ENCODE peak calls at places on chromosomes 5 and 9, in five cellular contexts. One of them, this sample, is unnamed.

GRCh38 chr5:55699041-55699688 is 13.0 kb downstream of the SLC38A9 start:
- DNase-seq in astrocyte of the spinal cord: no peak
- DNase-seq in CD8-positive, alpha-beta T cell: no peak
- DNase-seq in brain microvascular endothelial cell: no peak
- DNase-seq in GM23248: no peak
- DNase-seq in this sample: no peak

GRCh38 chr9:128203842-128204551 is 818 bp downstream of the DNM1 start:
- DNase-seq in CD8-positive, alpha-beta T cell: no peak
- DNase-seq in brain microvascular endothelial cell: no peak
- DNase-seq in GM23248: peak; percentile 71
- DNase-seq in astrocyte of the spinal cord: peak; percentile 34
- DNase-seq in this sample: no peak

GRCh38 chr9:113793558-113793957 is 82.6 kb upstream of the ZNF618 start:
- DNase-seq in GM23248: no peak
- DNase-seq in astrocyte of the spinal cord: no peak
- DNase-seq in CD8-positive, alpha-beta T cell: no peak
- DNase-seq in brain microvascular endothelial cell: no peak
- DNase-seq in this sample: no peak

GRCh38 chr5:61881821-61882220 is 424.2 kb upstream of the KIF2A start:
- DNase-seq in astrocyte of the spinal cord: peak; percentile 53
- DNase-seq in brain microvascular endothelial cell: peak; percentile 60
- DNase-seq in CD8-positive, alpha-beta T cell: no peak
- DNase-seq in GM23248: peak; percentile 53
- DNase-seq in this sample: no peak

GRCh38 chr9:6829027-6829426 is 71.3 kb downstream of the KDM4C start:
- DNase-seq in brain microvascular endothelial cell: no peak
- DNase-seq in GM23248: peak; percentile 45
- DNase-seq in astrocyte of the spinal cord: no peak
- DNase-seq in CD8-positive, alpha-beta T cell: no peak
- DNase-seq in this sample: no peak

GRCh38 chr5:94522099-94522498 is 96.3 kb downstream of the KIAA0825 start:
- DNase-seq in astrocyte of the spinal cord: no peak
- DNase-seq in CD8-positive, alpha-beta T cell: no peak
- DNase-seq in brain microvascular endothelial cell: peak; percentile 6
- DNase-seq in GM23248: peak; percentile 22
- DNase-seq in this sample: no peak

GRCh38 chr5:39102684-39103155 is 28.5 kb upstream of the RICTOR start:
- DNase-seq in astrocyte of the spinal cord: no peak
- DNase-seq in brain microvascular endothelial cell: peak; percentile 57
- DNase-seq in GM23248: peak; percentile 13
- DNase-seq in CD8-positive, alpha-beta T cell: no peak
- DNase-seq in this sample: no peak

GRCh38 chr9:4116091-4116581 is 183.7 kb downstream of the GLIS3 start:
- DNase-seq in brain microvascular endothelial cell: no peak
- DNase-seq in CD8-positive, alpha-beta T cell: no peak
- DNase-seq in astrocyte of the spinal cord: peak; percentile 42
- DNase-seq in GM23248: peak; percentile 67
- DNase-seq in this sample: no peak

GRCh38 chr5:9034671-9035070 is 511.2 kb downstream of the SEMA5A start:
- DNase-seq in astrocyte of the spinal cord: peak; percentile 67
- DNase-seq in CD8-positive, alpha-beta T cell: no peak
- DNase-seq in brain microvascular endothelial cell: peak; percentile 88
- DNase-seq in GM23248: peak; percentile 46
- DNase-seq in this sample: no peak

GRCh38 chr5:178428341-178429155 is 161.6 kb downstream of the COL23A1 start:
- DNase-seq in GM23248: no peak
- DNase-seq in CD8-positive, alpha-beta T cell: no peak
- DNase-seq in astrocyte of the spinal cord: no peak
- DNase-seq in brain microvascular endothelial cell: no peak
- DNase-seq in this sample: no peak

GRCh38 chr5:88674262-88675158 is 208.5 kb downstream of the MEF2C start:
- DNase-seq in GM23248: peak; percentile 55
- DNase-seq in CD8-positive, alpha-beta T cell: no peak
- DNase-seq in astrocyte of the spinal cord: peak; percentile 75
- DNase-seq in brain microvascular endothelial cell: no peak
- DNase-seq in this sample: no peak

GRCh38 chr9:117232991-117233390 is 181.9 kb downstream of the ASTN2 start:
- DNase-seq in GM23248: no peak
- DNase-seq in astrocyte of the spinal cord: no peak
- DNase-seq in CD8-positive, alpha-beta T cell: no peak
- DNase-seq in brain microvascular endothelial cell: no peak
- DNase-seq in this sample: no peak

GRCh38 chr9:133935328-133936040 is 56.6 kb downstream of the VAV2 start:
- DNase-seq in brain microvascular endothelial cell: peak; percentile 39
- DNase-seq in astrocyte of the spinal cord: peak; percentile 88
- DNase-seq in CD8-positive, alpha-beta T cell: no peak
- DNase-seq in GM23248: no peak
- DNase-seq in this sample: peak; percentile 78

GRCh38 chr5:178774446-178774845 is 44.0 kb upstream of the ZNF354A start:
- DNase-seq in CD8-positive, alpha-beta T cell: no peak
- DNase-seq in GM23248: no peak
- DNase-seq in brain microvascular endothelial cell: no peak
- DNase-seq in astrocyte of the spinal cord: no peak
- DNase-seq in this sample: no peak

GRCh38 chr9:35907732-35908483 is 1.4 kb upstream of the SPAAR start:
- DNase-seq in brain microvascular endothelial cell: peak; percentile 65
- DNase-seq in astrocyte of the spinal cord: peak; percentile 90
- DNase-seq in GM23248: peak; percentile 87
- DNase-seq in CD8-positive, alpha-beta T cell: no peak
- DNase-seq in this sample: peak; percentile 78

GRCh38 chr5:2021484-2022176 is 138.9 kb upstream of the IRX4 start:
- DNase-seq in astrocyte of the spinal cord: no peak
- DNase-seq in CD8-positive, alpha-beta T cell: no peak
- DNase-seq in brain microvascular endothelial cell: no peak
- DNase-seq in GM23248: no peak
- DNase-seq in this sample: no peak

GRCh38 chr9:123637596-123637939 is 281.6 kb downstream of the CRB2 start:
- DNase-seq in CD8-positive, alpha-beta T cell: no peak
- DNase-seq in astrocyte of the spinal cord: peak; percentile 77
- DNase-seq in brain microvascular endothelial cell: peak; percentile 36
- DNase-seq in GM23248: no peak
- DNase-seq in this sample: no peak

GRCh38 chr5:95711501-95712346 is 19.4 kb upstream of the RHOBTB3 start:
- DNase-seq in astrocyte of the spinal cord: no peak
- DNase-seq in brain microvascular endothelial cell: no peak
- DNase-seq in GM23248: no peak
- DNase-seq in CD8-positive, alpha-beta T cell: no peak
- DNase-seq in this sample: no peak

GRCh38 chr5:87399720-87400119 is 13.0 kb downstream of the CCNH start:
- DNase-seq in CD8-positive, alpha-beta T cell: no peak
- DNase-seq in GM23248: no peak
- DNase-seq in brain microvascular endothelial cell: no peak
- DNase-seq in astrocyte of the spinal cord: no peak
- DNase-seq in this sample: no peak

GRCh38 chr5:34043099-34043876 is at the start of gene C1QTNF3:
- DNase-seq in CD8-positive, alpha-beta T cell: no peak
- DNase-seq in GM23248: peak; percentile 33
- DNase-seq in brain microvascular endothelial cell: no peak
- DNase-seq in astrocyte of the spinal cord: peak; percentile 45
- DNase-seq in this sample: no peak
- H3K4me3 ChIP-seq in CD8-positive, alpha-beta T cell: no peak within 1 kb of the TSS
- H3K4me3 ChIP-seq in GM23248: no peak within 1 kb of the TSS
- H3K4me3 ChIP-seq in brain microvascular endothelial cell: no peak within 1 kb of the TSS
- H3K4me3 ChIP-seq in astrocyte of the spinal cord: peak within 1 kb of the TSS; percentile 3
- H3K4me3 ChIP-seq in this sample: peak within 1 kb of the TSS; percentile 21

DNA sequence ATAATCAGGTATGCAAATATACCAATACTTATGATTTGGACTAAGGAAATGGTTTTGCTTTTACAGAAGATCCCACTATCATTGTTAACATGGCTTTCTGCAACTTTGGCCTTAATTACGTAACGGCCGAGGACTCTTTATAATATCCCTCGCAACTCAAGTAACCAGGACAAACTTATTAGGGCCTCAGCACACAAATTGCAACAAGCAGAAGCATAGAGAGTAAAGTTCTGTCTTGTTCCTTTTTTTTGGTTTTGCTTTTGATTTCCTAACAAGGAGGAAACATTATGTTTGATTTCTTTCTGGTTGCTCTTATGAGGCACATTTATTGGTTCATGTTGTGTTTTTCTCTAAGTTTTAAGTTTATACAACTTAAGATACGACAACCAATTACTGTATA is 60.4 kb downstream of the RORB start:
- DNase-seq in brain microvascular endothelial cell: no peak
- DNase-seq in CD8-positive, alpha-beta T cell: no peak
- DNase-seq in GM23248: no peak
- DNase-seq in astrocyte of the spinal cord: no peak
- DNase-seq in this sample: no peak
- H3K4me3 ChIP-seq in brain microvascular endothelial cell: no peak overlapping the region
- H3K4me3 ChIP-seq in CD8-positive, alpha-beta T cell: no peak overlapping the region
- H3K4me3 ChIP-seq in GM23248: no peak overlapping the region
- H3K4me3 ChIP-seq in astrocyte of the spinal cord: no peak overlapping the region
- H3K4me3 ChIP-seq in this sample: no peak overlapping the region

GRCh38 chr9:105295151-105295550 is 50.7 kb downstream of the SLC44A1 start:
- DNase-seq in GM23248: no peak
- DNase-seq in astrocyte of the spinal cord: no peak
- DNase-seq in CD8-positive, alpha-beta T cell: no peak
- DNase-seq in brain microvascular endothelial cell: no peak
- DNase-seq in this sample: no peak

GRCh38 chr9:105296445-105296844 is 52.0 kb downstream of the SLC44A1 start:
- DNase-seq in CD8-positive, alpha-beta T cell: no peak
- DNase-seq in brain microvascular endothelial cell: no peak
- DNase-seq in astrocyte of the spinal cord: no peak
- DNase-seq in GM23248: no peak
- DNase-seq in this sample: no peak

GRCh38 chr9:105297442-105298097 is 53.1 kb downstream of the SLC44A1 start:
- DNase-seq in CD8-positive, alpha-beta T cell: no peak
- DNase-seq in brain microvascular endothelial cell: no peak
- DNase-seq in astrocyte of the spinal cord: no peak
- DNase-seq in GM23248: no peak
- DNase-seq in this sample: no peak

GRCh38 chr9:105295986-105296385 is 51.5 kb downstream of the SLC44A1 start:
- DNase-seq in GM23248: peak; percentile 27
- DNase-seq in brain microvascular endothelial cell: peak; percentile 6
- DNase-seq in astrocyte of the spinal cord: no peak
- DNase-seq in CD8-positive, alpha-beta T cell: no peak
- DNase-seq in this sample: no peak

GRCh38 chr9:105296889-105297288 is 52.4 kb downstream of the SLC44A1 start:
- DNase-seq in GM23248: peak; percentile 97
- DNase-seq in CD8-positive, alpha-beta T cell: no peak
- DNase-seq in brain microvascular endothelial cell: peak; percentile 92
- DNase-seq in astrocyte of the spinal cord: peak; percentile 75
- DNase-seq in this sample: no peak
- H3K4me3 ChIP-seq in GM23248: peak overlapping the region; percentile 49
- H3K4me3 ChIP-seq in CD8-positive, alpha-beta T cell: no peak overlapping the region
- H3K4me3 ChIP-seq in brain microvascular endothelial cell: no peak overlapping the region
- H3K4me3 ChIP-seq in astrocyte of the spinal cord: no peak overlapping the region
- H3K4me3 ChIP-seq in this sample: no peak overlapping the region

GRCh38 chr9:71647094-71647591 is 121.2 kb downstream of the CEMIP2 start:
- DNase-seq in GM23248: peak; percentile 72
- DNase-seq in CD8-positive, alpha-beta T cell: peak; percentile 16
- DNase-seq in astrocyte of the spinal cord: peak; percentile 85
- DNase-seq in brain microvascular endothelial cell: peak; percentile 66
- DNase-seq in this sample: peak; percentile 53
- H3K4me3 ChIP-seq in GM23248: peak overlapping the region; percentile 27
- H3K4me3 ChIP-seq in CD8-positive, alpha-beta T cell: no peak overlapping the region
- H3K4me3 ChIP-seq in astrocyte of the spinal cord: no peak overlapping the region
- H3K4me3 ChIP-seq in brain microvascular endothelial cell: no peak overlapping the region
- H3K4me3 ChIP-seq in this sample: no peak overlapping the region

GRCh38 chr9:90005388-90005787 is 400.6 kb downstream of the GADD45G start:
- DNase-seq in brain microvascular endothelial cell: no peak
- DNase-seq in CD8-positive, alpha-beta T cell: no peak
- DNase-seq in astrocyte of the spinal cord: no peak
- DNase-seq in GM23248: no peak
- DNase-seq in this sample: no peak
- H3K4me3 ChIP-seq in brain microvascular endothelial cell: no peak overlapping the region
- H3K4me3 ChIP-seq in CD8-positive, alpha-beta T cell: no peak overlapping the region
- H3K4me3 ChIP-seq in astrocyte of the spinal cord: no peak overlapping the region
- H3K4me3 ChIP-seq in GM23248: no peak overlapping the region
- H3K4me3 ChIP-seq in this sample: no peak overlapping the region

This sample was measured in Peyer's patch.